ENCODE peak calls at places on chromosomes 4 and X, in four cellular contexts. E, B, Q and U are unnamed samples.

GRCh38 chrX:145853181-145853580 is 35.6 kb downstream of the SLITRK2 start:
- DNase-seq in E (no peak), B (no peak), Q (no peak), U (no peak)

GRCh38 chr4:244471-244870 is 60.8 kb downstream of the ZNF732 start:
- DNase-seq in E (peak), B (peak), Q (peak), U (no peak)

GRCh38 chrX:2576793-2577192 is 76.0 kb upstream of the DHRSX start:
- DNase-seq in E (peak), B (peak), Q (no peak), U (peak)

GRCh38 chrX:24355095-24355494 is 5.3 kb upstream of the SUPT20HL1 start:
- DNase-seq in E (no peak), B (no peak), Q (no peak), U (no peak)

GRCh38 chr4:24693636-24694035 is 101.7 kb upstream of the SOD3 start:
- DNase-seq in E (no peak), B (no peak), Q (no peak), U (no peak)

GRCh38 chrX:39302838-39303237 is 501.6 kb downstream of the MID1IP1 start:
- DNase-seq in E (no peak), B (no peak), Q (no peak), U (no peak)

GRCh38 chr4:182917182-182918043 is at the start of gene DCTD:
- DNase-seq in E (peak), B (peak), Q (no peak), U (peak)

GRCh38 chr4:80196259-80197131 is 808 bp upstream of the PRDM8 start:
- DNase-seq in E (no peak), B (no peak), Q (no peak), U (no peak)

GRCh38 chr4:158410272-158410671 is 111.4 kb upstream of the RXFP1 start:
- DNase-seq in E (no peak), B (no peak), Q (no peak), U (peak)

DNA sequence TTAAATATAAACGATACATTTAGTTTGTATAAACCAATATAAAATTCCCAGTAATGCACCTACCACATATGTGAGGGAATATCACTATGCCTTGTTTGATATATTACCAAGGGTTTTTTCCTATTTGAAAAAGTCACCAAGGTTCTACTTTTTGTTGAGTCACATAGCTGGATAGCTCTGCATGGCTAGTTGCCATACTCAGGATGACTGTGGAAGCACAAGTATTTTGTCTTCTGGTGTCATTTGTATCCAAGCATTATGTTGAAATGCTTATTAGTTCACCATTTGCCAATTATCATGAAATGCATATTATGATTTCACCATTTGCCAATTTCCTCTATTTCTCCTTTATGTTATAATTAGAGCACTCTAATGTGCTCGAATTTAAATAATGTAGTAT is 162.7 kb upstream of the TTC29 start:
- DNase-seq in E (no peak), B (no peak), Q (no peak), U (no peak)
- TF ChIP-seq RNF2 in E (no peak), B (no peak), Q (no peak), U (no peak)

DNA sequence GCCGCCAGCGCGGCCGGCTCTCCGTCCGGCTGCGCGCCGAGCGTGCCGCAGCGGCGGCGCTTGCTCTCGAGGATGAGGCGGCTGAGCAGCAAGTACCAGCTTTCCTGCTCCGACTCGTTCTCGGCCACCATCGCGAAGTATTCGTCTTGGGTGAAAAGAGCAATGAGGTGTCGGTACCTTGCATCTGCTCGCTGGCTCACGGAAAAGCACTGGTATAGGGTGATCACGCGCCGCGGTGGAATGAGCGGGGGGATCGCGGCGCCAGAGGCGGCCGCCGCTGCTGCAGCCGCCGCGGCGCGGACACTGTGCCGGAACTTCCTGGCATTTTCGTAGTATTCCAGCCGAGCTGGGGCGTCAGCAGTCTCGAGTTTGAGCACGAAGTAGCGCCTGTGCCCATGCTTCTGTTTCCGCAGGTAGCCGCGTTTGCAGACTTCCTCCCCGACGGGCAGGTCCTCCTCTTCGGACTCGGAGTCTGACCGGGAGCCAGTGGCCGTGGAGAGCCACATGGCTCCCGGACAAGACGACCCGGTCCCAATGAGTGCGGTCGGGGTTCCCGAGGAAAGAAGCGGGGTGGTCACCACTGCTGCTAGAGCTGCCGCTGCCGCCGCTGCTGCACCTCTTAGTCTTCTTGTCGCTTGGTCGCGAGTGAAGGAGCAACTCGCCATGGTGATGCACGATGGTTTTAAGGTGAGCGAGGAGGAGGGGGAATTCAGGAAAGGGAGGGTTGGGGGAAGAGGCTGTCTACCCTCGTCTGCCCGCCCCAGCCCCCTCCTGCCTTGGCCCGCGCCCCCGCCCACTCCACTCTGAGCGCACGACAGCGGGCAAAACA is 469 bp downstream of the IRS4 start:
- DNase-seq in E (no peak), B (no peak), Q (no peak), U (no peak)
- TF ChIP-seq RNF2 in E (no peak), B (no peak), Q (no peak), U (peak)

GRCh38 chr4:22238742-22239141 is 277.1 kb downstream of the ADGRA3 start:
- DNase-seq in E (peak), B (no peak), Q (no peak), U (no peak)

GRCh38 chr4:22240814-22241213 is 275.1 kb downstream of the ADGRA3 start:
- DNase-seq in E (no peak), B (no peak), Q (no peak), U (no peak)

GRCh38 chr4:22237846-22238513 is 277.9 kb downstream of the ADGRA3 start:
- DNase-seq in E (peak), B (no peak), Q (no peak), U (no peak)

GRCh38 chr4:22235798-22236197 is 280.1 kb downstream of the ADGRA3 start:
- DNase-seq in E (no peak), B (no peak), Q (no peak), U (no peak)

DNA sequence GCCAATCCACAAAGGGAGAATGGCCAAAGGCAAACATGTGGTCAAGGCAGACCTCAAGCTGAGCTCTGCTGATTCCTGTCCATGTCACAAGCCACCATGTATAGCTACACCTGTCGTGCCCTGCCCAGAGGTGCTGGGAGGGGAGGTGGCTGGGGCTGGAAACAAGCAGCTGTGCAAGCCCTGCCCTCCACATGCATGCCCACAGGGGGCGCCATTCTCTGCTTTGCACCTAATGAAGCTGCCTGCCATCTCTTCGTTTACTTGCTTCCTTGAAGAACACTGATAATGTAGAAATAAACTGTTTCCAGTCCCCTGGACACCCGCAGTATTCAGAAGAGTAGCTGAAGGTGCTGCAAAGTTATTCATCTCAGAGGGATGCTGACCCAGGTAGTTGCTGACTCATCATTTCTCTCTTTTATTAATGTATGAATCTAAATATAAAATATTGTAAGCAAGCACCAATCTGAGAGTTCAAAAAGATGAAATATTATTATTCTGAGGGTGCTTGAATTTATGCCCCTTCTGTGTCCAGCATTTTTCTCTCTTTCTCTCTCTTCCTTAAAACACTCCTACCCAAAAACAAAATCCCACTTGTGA is 278.6 kb downstream of the ADGRA3 start:
- DNase-seq in E (peak), B (peak), Q (peak), U (no peak)
- TF ChIP-seq RNF2 in E (no peak), B (no peak), Q (no peak), U (no peak)

GRCh38 chrX:68261060-68261672 is 172.1 kb downstream of the OPHN1 start:
- DNase-seq in E (no peak), B (no peak), Q (no peak), U (no peak)
- TF ChIP-seq RNF2 in E (no peak), B (no peak), Q (no peak), U (no peak)

GRCh38 chr4:26032572-26033320 is 118.7 kb downstream of the SMIM20 start:
- DNase-seq in E (peak), B (no peak), Q (no peak), U (no peak)

GRCh38 chr4:26033389-26033788 is 119.4 kb downstream of the SMIM20 start:
- DNase-seq in E (no peak), B (no peak), Q (no peak), U (no peak)

GRCh38 chr4:26030780-26031179 is 116.8 kb downstream of the SMIM20 start:
- DNase-seq in E (no peak), B (no peak), Q (no peak), U (no peak)

GRCh38 chr4:26031704-26032103 is 117.7 kb downstream of the SMIM20 start:
- DNase-seq in E (peak), B (no peak), Q (no peak), U (no peak)

DNA sequence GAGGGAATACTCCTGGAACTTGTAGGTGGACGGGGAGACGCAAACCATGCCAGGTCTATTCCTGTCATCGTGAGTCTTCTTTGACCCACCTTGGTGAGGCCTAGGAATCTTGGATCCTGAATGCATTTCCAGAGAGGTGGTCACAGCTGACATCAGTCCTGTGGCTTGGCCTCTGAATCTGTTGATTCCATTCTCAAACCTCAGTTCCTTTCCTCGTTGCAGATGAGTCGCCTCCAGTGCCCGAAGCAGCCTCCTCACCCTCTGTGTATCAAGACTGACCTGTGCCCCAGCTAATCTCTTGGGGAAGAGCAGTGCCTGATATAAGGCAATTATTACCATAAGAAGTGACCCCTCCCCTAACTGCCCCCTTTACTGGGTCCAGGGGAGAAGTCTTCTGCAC is 118.1 kb downstream of the SMIM20 start:
- DNase-seq in E (no peak), B (no peak), Q (no peak), U (no peak)
- TF ChIP-seq RNF2 in E (no peak), B (no peak), Q (no peak), U (no peak)